ENCODE peak calls at places on chromosomes 6 and 20, in eight cellular contexts. One of them, this sample, is unnamed.

GRCh38 chr6:108650325-108650724 is 89.6 kb downstream of the FOXO3 start:
- DNase-seq in right cardiac atrium: no peak
- DNase-seq in astrocyte: no peak
- DNase-seq in hepatocyte: no peak
- DNase-seq in mesendoderm: no peak
- DNase-seq in PC-9: no peak
- DNase-seq in WERI-Rb-1: no peak
- DNase-seq in CD4-positive, CD25-positive, alpha-beta regulatory T cell: no peak
- DNase-seq in this sample: no peak

GRCh38 chr6:99491159-99491558 is 24.1 kb downstream of the USP45 start:
- DNase-seq in right cardiac atrium: no peak
- DNase-seq in astrocyte: no peak
- DNase-seq in hepatocyte: no peak
- DNase-seq in mesendoderm: no peak
- DNase-seq in PC-9: no peak
- DNase-seq in WERI-Rb-1: no peak
- DNase-seq in CD4-positive, CD25-positive, alpha-beta regulatory T cell: no peak
- DNase-seq in this sample: no peak

GRCh38 chr20:5835234-5835845 is 85.1 kb downstream of the SHLD1 start:
- DNase-seq in right cardiac atrium: peak
- DNase-seq in astrocyte: peak
- DNase-seq in hepatocyte: no peak
- DNase-seq in mesendoderm: no peak
- DNase-seq in PC-9: peak
- DNase-seq in WERI-Rb-1: peak
- DNase-seq in CD4-positive, CD25-positive, alpha-beta regulatory T cell: no peak
- DNase-seq in this sample: no peak

GRCh38 chr20:46568570-46569129 is 18.2 kb upstream of the OCSTAMP start:
- DNase-seq in right cardiac atrium: peak
- DNase-seq in astrocyte: peak
- DNase-seq in hepatocyte: peak
- DNase-seq in mesendoderm: no peak
- DNase-seq in PC-9: peak
- DNase-seq in WERI-Rb-1: no peak
- DNase-seq in CD4-positive, CD25-positive, alpha-beta regulatory T cell: no peak
- DNase-seq in this sample: no peak

GRCh38 chr6:138692058-138692977 is 81.3 kb upstream of the CCDC28A start:
- DNase-seq in right cardiac atrium: peak
- DNase-seq in astrocyte: peak
- DNase-seq in hepatocyte: peak
- DNase-seq in mesendoderm: peak
- DNase-seq in PC-9: peak
- DNase-seq in WERI-Rb-1: peak
- DNase-seq in CD4-positive, CD25-positive, alpha-beta regulatory T cell: peak
- DNase-seq in this sample: peak

GRCh38 chr6:169044376-169045230 is 209.0 kb downstream of the THBS2 start:
- DNase-seq in right cardiac atrium: no peak
- DNase-seq in astrocyte: no peak
- DNase-seq in hepatocyte: no peak
- DNase-seq in mesendoderm: no peak
- DNase-seq in PC-9: no peak
- DNase-seq in WERI-Rb-1: no peak
- DNase-seq in CD4-positive, CD25-positive, alpha-beta regulatory T cell: no peak
- DNase-seq in this sample: no peak

GRCh38 chr20:11235058-11235457 is 561.3 kb upstream of the JAG1 start:
- DNase-seq in right cardiac atrium: no peak
- DNase-seq in astrocyte: peak
- DNase-seq in hepatocyte: no peak
- DNase-seq in mesendoderm: peak
- DNase-seq in PC-9: no peak
- DNase-seq in WERI-Rb-1: no peak
- DNase-seq in CD4-positive, CD25-positive, alpha-beta regulatory T cell: no peak
- DNase-seq in this sample: no peak

GRCh38 chr20:10519361-10520048 is 84.4 kb downstream of the SLX4IP start:
- DNase-seq in right cardiac atrium: no peak
- DNase-seq in astrocyte: peak
- DNase-seq in hepatocyte: no peak
- DNase-seq in mesendoderm: no peak
- DNase-seq in PC-9: no peak
- DNase-seq in WERI-Rb-1: no peak
- DNase-seq in CD4-positive, CD25-positive, alpha-beta regulatory T cell: no peak
- DNase-seq in this sample: no peak

GRCh38 chr6:13012977-13013680 is 296.6 kb downstream of the PHACTR1 start:
- DNase-seq in right cardiac atrium: peak
- DNase-seq in astrocyte: no peak
- DNase-seq in hepatocyte: peak
- DNase-seq in mesendoderm: peak
- DNase-seq in PC-9: no peak
- DNase-seq in WERI-Rb-1: no peak
- DNase-seq in CD4-positive, CD25-positive, alpha-beta regulatory T cell: no peak
- DNase-seq in this sample: no peak

GRCh38 chr6:13012271-13012670 is 295.7 kb downstream of the PHACTR1 start:
- DNase-seq in right cardiac atrium: no peak
- DNase-seq in astrocyte: no peak
- DNase-seq in hepatocyte: no peak
- DNase-seq in mesendoderm: no peak
- DNase-seq in PC-9: no peak
- DNase-seq in WERI-Rb-1: no peak
- DNase-seq in CD4-positive, CD25-positive, alpha-beta regulatory T cell: no peak
- DNase-seq in this sample: no peak

GRCh38 chr6:13013681-13014550 is 297.3 kb downstream of the PHACTR1 start:
- DNase-seq in right cardiac atrium: no peak
- DNase-seq in astrocyte: no peak
- DNase-seq in hepatocyte: peak
- DNase-seq in mesendoderm: peak
- DNase-seq in PC-9: no peak
- DNase-seq in WERI-Rb-1: no peak
- DNase-seq in CD4-positive, CD25-positive, alpha-beta regulatory T cell: no peak
- DNase-seq in this sample: no peak

GRCh38 chr6:13015379-13015681 is 298.8 kb downstream of the PHACTR1 start:
- DNase-seq in right cardiac atrium: no peak
- DNase-seq in astrocyte: no peak
- DNase-seq in hepatocyte: no peak
- DNase-seq in mesendoderm: no peak
- DNase-seq in PC-9: no peak
- DNase-seq in WERI-Rb-1: no peak
- DNase-seq in CD4-positive, CD25-positive, alpha-beta regulatory T cell: no peak
- DNase-seq in this sample: no peak

DNA sequence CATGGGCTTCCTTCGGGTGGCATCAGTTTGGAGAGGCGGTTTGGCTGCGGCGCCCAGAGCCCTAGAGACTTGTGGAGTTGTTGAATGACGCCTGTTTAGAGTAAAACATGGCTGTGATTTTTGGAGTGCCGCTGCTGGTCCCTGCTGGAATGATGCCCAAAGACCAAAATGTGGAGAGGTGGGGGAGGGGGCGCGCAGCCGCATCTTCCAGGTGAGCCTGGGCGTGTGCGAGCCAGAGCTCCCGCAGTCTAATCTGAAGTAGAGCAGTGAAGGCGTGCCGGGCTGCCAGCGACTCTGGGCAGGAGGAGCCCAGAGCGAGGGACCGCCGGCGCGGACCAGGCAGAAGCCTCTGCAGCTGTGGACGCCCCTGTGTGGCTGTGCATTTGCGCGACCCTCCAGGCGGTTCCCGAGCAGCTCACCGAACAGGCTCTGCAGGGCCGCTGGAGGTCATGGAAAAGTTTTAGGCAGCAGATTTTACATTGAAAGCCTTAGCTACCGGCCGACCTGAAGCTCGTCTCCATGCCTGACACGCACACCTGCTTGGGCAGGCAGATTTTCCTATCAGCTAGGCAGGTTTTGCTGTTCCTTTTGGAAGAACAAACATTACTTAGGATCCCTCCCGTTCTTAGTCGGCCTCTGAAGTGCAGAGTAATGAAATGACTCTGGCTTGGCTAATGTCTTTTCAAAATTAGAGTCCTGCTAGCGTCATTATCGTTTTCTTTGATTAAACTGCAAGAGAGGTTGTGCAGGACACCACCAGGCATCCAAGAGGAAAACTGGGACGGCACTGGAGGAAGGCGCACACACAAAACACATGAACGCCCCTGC is 298.2 kb downstream of the PHACTR1 start:
- DNase-seq in right cardiac atrium: no peak
- DNase-seq in astrocyte: peak
- DNase-seq in hepatocyte: peak
- DNase-seq in mesendoderm: peak
- DNase-seq in PC-9: no peak
- DNase-seq in WERI-Rb-1: no peak
- DNase-seq in CD4-positive, CD25-positive, alpha-beta regulatory T cell: no peak
- DNase-seq in this sample: no peak
- H3K4me3 ChIP-seq in right cardiac atrium: peak
- H3K4me3 ChIP-seq in astrocyte: peak
- H3K4me3 ChIP-seq in hepatocyte: peak
- H3K4me3 ChIP-seq in mesendoderm: no peak
- H3K4me3 ChIP-seq in PC-9: no peak
- H3K4me3 ChIP-seq in WERI-Rb-1: no peak
- H3K4me3 ChIP-seq in CD4-positive, CD25-positive, alpha-beta regulatory T cell: no peak
- H3K4me3 ChIP-seq in this sample: no peak

GRCh38 chr6:20202070-20202658 is 10.1 kb downstream of the MBOAT1 start:
- DNase-seq in right cardiac atrium: no peak
- DNase-seq in astrocyte: peak
- DNase-seq in hepatocyte: peak
- DNase-seq in mesendoderm: peak
- DNase-seq in PC-9: no peak
- DNase-seq in WERI-Rb-1: no peak
- DNase-seq in CD4-positive, CD25-positive, alpha-beta regulatory T cell: peak
- DNase-seq in this sample: no peak
- H3K4me3 ChIP-seq in right cardiac atrium: no peak
- H3K4me3 ChIP-seq in astrocyte: no peak
- H3K4me3 ChIP-seq in hepatocyte: no peak
- H3K4me3 ChIP-seq in mesendoderm: no peak
- H3K4me3 ChIP-seq in PC-9: no peak
- H3K4me3 ChIP-seq in WERI-Rb-1: no peak
- H3K4me3 ChIP-seq in CD4-positive, CD25-positive, alpha-beta regulatory T cell: peak
- H3K4me3 ChIP-seq in this sample: no peak

GRCh38 chr20:50695144-50695872 is 4.0 kb upstream of the RIPOR3 start:
- DNase-seq in right cardiac atrium: peak
- DNase-seq in astrocyte: no peak
- DNase-seq in hepatocyte: no peak
- DNase-seq in mesendoderm: no peak
- DNase-seq in PC-9: no peak
- DNase-seq in WERI-Rb-1: no peak
- DNase-seq in CD4-positive, CD25-positive, alpha-beta regulatory T cell: no peak
- DNase-seq in this sample: no peak

GRCh38 chr20:50692553-50692933 is 1.2 kb upstream of the RIPOR3 start:
- DNase-seq in right cardiac atrium: no peak
- DNase-seq in astrocyte: no peak
- DNase-seq in hepatocyte: no peak
- DNase-seq in mesendoderm: no peak
- DNase-seq in PC-9: no peak
- DNase-seq in WERI-Rb-1: no peak
- DNase-seq in CD4-positive, CD25-positive, alpha-beta regulatory T cell: no peak
- DNase-seq in this sample: no peak

GRCh38 chr20:50691585-50692552 is 527 bp upstream of the RIPOR3 start:
- DNase-seq in right cardiac atrium: no peak
- DNase-seq in astrocyte: peak
- DNase-seq in hepatocyte: peak
- DNase-seq in mesendoderm: peak
- DNase-seq in PC-9: no peak
- DNase-seq in WERI-Rb-1: no peak
- DNase-seq in CD4-positive, CD25-positive, alpha-beta regulatory T cell: no peak
- DNase-seq in this sample: no peak

GRCh38 chr20:50693001-50693400 is 1.7 kb upstream of the RIPOR3 start:
- DNase-seq in right cardiac atrium: no peak
- DNase-seq in astrocyte: no peak
- DNase-seq in hepatocyte: no peak
- DNase-seq in mesendoderm: no peak
- DNase-seq in PC-9: no peak
- DNase-seq in WERI-Rb-1: no peak
- DNase-seq in CD4-positive, CD25-positive, alpha-beta regulatory T cell: no peak
- DNase-seq in this sample: no peak

DNA sequence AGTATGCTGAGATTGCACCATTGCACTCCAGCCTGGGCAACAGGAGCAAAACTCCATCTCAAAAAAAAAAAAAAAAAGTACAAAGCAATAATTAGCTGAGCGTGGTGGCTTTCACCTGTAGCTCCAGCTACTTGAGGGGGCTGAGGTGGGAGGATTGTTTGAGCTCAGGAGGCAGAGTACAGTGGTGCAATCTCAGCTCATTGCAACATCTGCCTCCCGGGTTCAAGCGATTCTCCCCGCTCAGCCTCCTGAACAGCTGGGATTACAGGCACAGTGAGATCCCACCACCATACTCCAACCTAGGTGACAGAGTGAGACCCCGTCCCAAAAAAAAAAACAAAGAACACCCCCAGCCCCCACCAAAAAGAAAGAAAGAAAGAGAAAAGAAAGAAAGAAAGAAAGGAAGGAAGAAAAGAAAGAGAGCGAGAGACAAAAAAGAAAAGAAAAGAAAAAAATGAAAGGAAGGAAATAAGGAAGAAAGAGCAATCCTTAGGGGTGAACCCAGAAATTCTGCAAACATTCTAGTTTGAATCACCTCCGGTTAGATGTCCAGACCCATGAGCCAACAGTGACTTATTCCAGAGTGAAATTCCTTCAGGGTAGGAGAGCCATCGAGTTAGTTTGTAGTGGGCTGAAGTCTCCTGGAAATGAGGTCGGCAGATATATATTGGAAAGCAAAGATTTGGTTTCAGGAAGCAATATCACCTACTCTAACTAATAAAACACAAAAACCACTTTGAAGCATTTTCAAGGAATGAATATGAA is 3.2 kb upstream of the RIPOR3 start:
- DNase-seq in right cardiac atrium: no peak
- DNase-seq in astrocyte: peak
- DNase-seq in hepatocyte: no peak
- DNase-seq in mesendoderm: no peak
- DNase-seq in PC-9: no peak
- DNase-seq in WERI-Rb-1: no peak
- DNase-seq in CD4-positive, CD25-positive, alpha-beta regulatory T cell: no peak
- DNase-seq in this sample: no peak
- H3K4me3 ChIP-seq in right cardiac atrium: no peak
- H3K4me3 ChIP-seq in astrocyte: no peak
- H3K4me3 ChIP-seq in hepatocyte: no peak
- H3K4me3 ChIP-seq in mesendoderm: no peak
- H3K4me3 ChIP-seq in PC-9: no peak
- H3K4me3 ChIP-seq in WERI-Rb-1: no peak
- H3K4me3 ChIP-seq in CD4-positive, CD25-positive, alpha-beta regulatory T cell: no peak
- H3K4me3 ChIP-seq in this sample: no peak

GRCh38 chr6:167247814-167248595 is 43.1 kb upstream of the UNC93A start:
- DNase-seq in right cardiac atrium: no peak
- DNase-seq in astrocyte: no peak
- DNase-seq in hepatocyte: no peak
- DNase-seq in mesendoderm: no peak
- DNase-seq in PC-9: no peak
- DNase-seq in WERI-Rb-1: peak
- DNase-seq in CD4-positive, CD25-positive, alpha-beta regulatory T cell: no peak
- DNase-seq in this sample: no peak

GRCh38 chr6:167245586-167245985 is 45.5 kb upstream of the UNC93A start:
- DNase-seq in right cardiac atrium: no peak
- DNase-seq in astrocyte: no peak
- DNase-seq in hepatocyte: no peak
- DNase-seq in mesendoderm: no peak
- DNase-seq in PC-9: no peak
- DNase-seq in WERI-Rb-1: no peak
- DNase-seq in CD4-positive, CD25-positive, alpha-beta regulatory T cell: no peak
- DNase-seq in this sample: no peak

GRCh38 chr6:167244991-167245390 is 46.1 kb upstream of the UNC93A start:
- DNase-seq in right cardiac atrium: no peak
- DNase-seq in astrocyte: no peak
- DNase-seq in hepatocyte: no peak
- DNase-seq in mesendoderm: no peak
- DNase-seq in PC-9: no peak
- DNase-seq in WERI-Rb-1: no peak
- DNase-seq in CD4-positive, CD25-positive, alpha-beta regulatory T cell: no peak
- DNase-seq in this sample: no peak

GRCh38 chr6:167240034-167240541 is 51.0 kb upstream of the UNC93A start:
- DNase-seq in right cardiac atrium: no peak
- DNase-seq in astrocyte: no peak
- DNase-seq in hepatocyte: no peak
- DNase-seq in mesendoderm: no peak
- DNase-seq in PC-9: no peak
- DNase-seq in WERI-Rb-1: no peak
- DNase-seq in CD4-positive, CD25-positive, alpha-beta regulatory T cell: no peak
- DNase-seq in this sample: no peak

DNA sequence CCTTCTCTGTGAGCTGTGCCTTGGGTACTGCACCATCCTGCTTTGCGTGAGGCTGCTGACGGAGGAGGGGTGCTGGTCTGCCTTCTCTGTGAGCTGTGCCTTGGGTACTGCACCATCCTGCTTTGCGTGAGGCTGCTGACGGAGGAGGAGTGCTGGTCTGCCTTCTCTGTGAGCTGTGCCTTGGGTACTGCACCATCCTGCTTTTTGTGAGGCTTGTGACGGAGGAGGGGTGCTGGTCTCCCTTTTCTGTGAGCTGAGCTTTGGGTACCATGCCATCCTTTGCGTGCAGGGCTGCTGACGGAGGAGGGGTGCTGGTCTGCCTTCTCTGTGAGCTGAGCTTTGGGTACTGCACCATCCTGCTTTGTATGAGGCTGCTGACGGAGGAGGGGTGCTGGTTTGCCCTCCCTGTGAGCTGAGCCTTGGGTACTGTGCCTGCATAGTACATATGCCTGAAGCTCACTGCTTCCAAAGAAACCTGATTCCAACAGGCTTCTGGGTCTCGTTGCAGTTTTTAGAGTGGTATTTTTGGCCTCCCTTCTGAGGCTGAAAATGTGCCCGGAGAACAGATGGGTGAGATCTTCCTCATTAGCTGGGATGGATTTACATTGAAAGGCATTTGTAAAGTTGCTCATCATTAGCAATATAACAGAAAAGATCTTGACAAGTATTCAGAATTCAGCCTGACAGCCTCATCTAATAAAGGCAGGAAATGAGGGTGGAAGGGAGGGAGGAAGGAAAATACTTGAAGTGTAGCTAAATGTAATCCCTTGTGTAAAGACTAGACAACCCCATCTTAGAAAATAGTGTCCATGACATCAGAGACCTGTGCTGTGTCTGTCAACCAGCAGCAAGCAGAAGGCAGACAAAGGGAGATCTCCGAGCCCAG is 46.8 kb upstream of the UNC93A start:
- DNase-seq in right cardiac atrium: no peak
- DNase-seq in astrocyte: no peak
- DNase-seq in hepatocyte: no peak
- DNase-seq in mesendoderm: no peak
- DNase-seq in PC-9: no peak
- DNase-seq in WERI-Rb-1: no peak
- DNase-seq in CD4-positive, CD25-positive, alpha-beta regulatory T cell: no peak
- DNase-seq in this sample: no peak
- H3K4me3 ChIP-seq in right cardiac atrium: no peak
- H3K4me3 ChIP-seq in astrocyte: no peak
- H3K4me3 ChIP-seq in hepatocyte: no peak
- H3K4me3 ChIP-seq in mesendoderm: no peak
- H3K4me3 ChIP-seq in PC-9: no peak
- H3K4me3 ChIP-seq in WERI-Rb-1: no peak
- H3K4me3 ChIP-seq in CD4-positive, CD25-positive, alpha-beta regulatory T cell: no peak
- H3K4me3 ChIP-seq in this sample: no peak